ENCODE peak calls at places on chromosomes 5 and 9, in nine cellular contexts. T, S, B, F, Z, I, G, U and P are unnamed samples.

GRCh38 chr9:78806492-78807160 is 509.7 kb downstream of the PSAT1 start:
- DNase-seq in T (no peak), S (no peak), B (no peak), F (peak; percentile 13), Z (no peak), I (no peak), G (peak; percentile 63), U (no peak), P (no peak)

GRCh38 chr9:106953166-106953565 is 90.2 kb downstream of the ZNF462 start:
- DNase-seq in T (no peak), S (no peak), B (no peak), F (no peak), Z (no peak), I (no peak), G (no peak), U (no peak), P (no peak)

GRCh38 chr9:112120471-112120925 is 54.6 kb downstream of the SUSD1 start:
- DNase-seq in T (no peak), S (no peak), B (no peak), F (no peak), Z (no peak), I (no peak), G (peak; percentile 60), U (no peak), P (no peak)

GRCh38 chr5:62260510-62260909 is 45.5 kb upstream of the KIF2A start:
- DNase-seq in T (no peak), S (no peak), B (no peak), F (no peak), Z (no peak), I (peak; percentile 7), G (no peak), U (no peak), P (no peak)

GRCh38 chr5:42377496-42377895 is 45.7 kb upstream of the GHR start:
- DNase-seq in T (no peak), S (no peak), B (no peak), F (no peak), Z (no peak), I (no peak), G (no peak), U (no peak), P (no peak)

GRCh38 chr5:82225525-82226172 is 52.5 kb downstream of the RPS23 start:
- DNase-seq in T (peak; percentile 43), S (peak; percentile 7), B (peak; percentile 70), F (peak; percentile 33), Z (peak; percentile 74), I (peak; percentile 76), G (peak; percentile 87), U (peak; percentile 72), P (peak; percentile 43)

GRCh38 chr9:69211424-69212036 is 37.5 kb downstream of the TJP2 start:
- DNase-seq in T (no peak), S (no peak), B (no peak), F (no peak), Z (no peak), I (no peak), G (no peak), U (no peak), P (no peak)

GRCh38 chr5:108753331-108753730 is 5.6 kb downstream of the FER start:
- DNase-seq in T (no peak), S (no peak), B (no peak), F (no peak), Z (no peak), I (no peak), G (no peak), U (no peak), P (no peak)

GRCh38 chr9:120402741-120403542 is 177.0 kb downstream of the CDK5RAP2 start:
- DNase-seq in T (no peak), S (peak; percentile 77), B (no peak), F (peak; percentile 80), Z (no peak), I (no peak), G (no peak), U (no peak), P (peak; percentile 81)